ENCODE peak calls at places on chromosomes 16 and 17, in four cellular contexts. One of them, this sample, is unnamed.

GRCh38 chr17:29155235-29155965 is 24.8 kb downstream of the MYO18A start:
- DNase-seq in activated naive CD4-positive, alpha-beta T cell treated with anti-CD3 and anti-CD28 coated beads, Interleukin-2, amount 50 U/mL, for 72 hours: peak; percentile 67
- DNase-seq in germinal center: no peak
- DNase-seq in stimulated activated CD4-positive, alpha-beta T cell treated with anti-CD3 and anti-CD28 coated beads, Interleukin-4, amount 100 ng/mL, for 1 hour: peak; percentile 60
- DNase-seq in this sample: peak; percentile 85

GRCh38 chr16:50441758-50442157 is 73.0 kb upstream of the BRD7 start:
- DNase-seq in stimulated activated CD4-positive, alpha-beta T cell treated with anti-CD3 and anti-CD28 coated beads, Interleukin-4, amount 100 ng/mL, for 1 hour: no peak
- DNase-seq in germinal center: no peak
- DNase-seq in activated naive CD4-positive, alpha-beta T cell treated with anti-CD3 and anti-CD28 coated beads, Interleukin-2, amount 50 U/mL, for 72 hours: no peak
- DNase-seq in this sample: no peak

GRCh38 chr16:86576591-86577313 is 1.6 kb upstream of the FOXL1 start:
- DNase-seq in stimulated activated CD4-positive, alpha-beta T cell treated with anti-CD3 and anti-CD28 coated beads, Interleukin-4, amount 100 ng/mL, for 1 hour: no peak
- DNase-seq in germinal center: no peak
- DNase-seq in activated naive CD4-positive, alpha-beta T cell treated with anti-CD3 and anti-CD28 coated beads, Interleukin-2, amount 50 U/mL, for 72 hours: no peak
- DNase-seq in this sample: peak; percentile 46

GRCh38 chr16:56513972-56514371 is 5.9 kb downstream of the BBS2 start:
- DNase-seq in stimulated activated CD4-positive, alpha-beta T cell treated with anti-CD3 and anti-CD28 coated beads, Interleukin-4, amount 100 ng/mL, for 1 hour: peak; percentile 35
- DNase-seq in activated naive CD4-positive, alpha-beta T cell treated with anti-CD3 and anti-CD28 coated beads, Interleukin-2, amount 50 U/mL, for 72 hours: peak; percentile 9
- DNase-seq in germinal center: peak; percentile 38
- DNase-seq in this sample: peak; percentile 76

GRCh38 chr16:88372522-88372921 is 10.2 kb upstream of the ZNF469 start:
- DNase-seq in stimulated activated CD4-positive, alpha-beta T cell treated with anti-CD3 and anti-CD28 coated beads, Interleukin-4, amount 100 ng/mL, for 1 hour: no peak
- DNase-seq in activated naive CD4-positive, alpha-beta T cell treated with anti-CD3 and anti-CD28 coated beads, Interleukin-2, amount 50 U/mL, for 72 hours: no peak
- DNase-seq in germinal center: no peak
- DNase-seq in this sample: no peak

GRCh38 chr17:42248351-42249179 is 27.6 kb downstream of the STAT5B start:
- DNase-seq in stimulated activated CD4-positive, alpha-beta T cell treated with anti-CD3 and anti-CD28 coated beads, Interleukin-4, amount 100 ng/mL, for 1 hour: peak; percentile 57
- DNase-seq in activated naive CD4-positive, alpha-beta T cell treated with anti-CD3 and anti-CD28 coated beads, Interleukin-2, amount 50 U/mL, for 72 hours: peak; percentile 72
- DNase-seq in germinal center: peak; percentile 82
- DNase-seq in this sample: no peak

GRCh38 chr17:57902800-57903759 is 52.1 kb downstream of the CUEDC1 start:
- DNase-seq in stimulated activated CD4-positive, alpha-beta T cell treated with anti-CD3 and anti-CD28 coated beads, Interleukin-4, amount 100 ng/mL, for 1 hour: no peak
- DNase-seq in activated naive CD4-positive, alpha-beta T cell treated with anti-CD3 and anti-CD28 coated beads, Interleukin-2, amount 50 U/mL, for 72 hours: no peak
- DNase-seq in germinal center: no peak
- DNase-seq in this sample: peak; percentile 98

GRCh38 chr16:12258806-12259205 is 282.3 kb downstream of the SNX29 start:
- DNase-seq in activated naive CD4-positive, alpha-beta T cell treated with anti-CD3 and anti-CD28 coated beads, Interleukin-2, amount 50 U/mL, for 72 hours: no peak
- DNase-seq in germinal center: no peak
- DNase-seq in stimulated activated CD4-positive, alpha-beta T cell treated with anti-CD3 and anti-CD28 coated beads, Interleukin-4, amount 100 ng/mL, for 1 hour: no peak
- DNase-seq in this sample: no peak

GRCh38 chr16:89096768-89097527 is 3.3 kb downstream of the ACSF3 start:
- DNase-seq in activated naive CD4-positive, alpha-beta T cell treated with anti-CD3 and anti-CD28 coated beads, Interleukin-2, amount 50 U/mL, for 72 hours: peak; percentile 66
- DNase-seq in stimulated activated CD4-positive, alpha-beta T cell treated with anti-CD3 and anti-CD28 coated beads, Interleukin-4, amount 100 ng/mL, for 1 hour: peak; percentile 58
- DNase-seq in germinal center: no peak
- DNase-seq in this sample: no peak

GRCh38 chr17:57518587-57519118 is 226.4 kb downstream of the CCDC182 start:
- DNase-seq in germinal center: no peak
- DNase-seq in activated naive CD4-positive, alpha-beta T cell treated with anti-CD3 and anti-CD28 coated beads, Interleukin-2, amount 50 U/mL, for 72 hours: no peak
- DNase-seq in stimulated activated CD4-positive, alpha-beta T cell treated with anti-CD3 and anti-CD28 coated beads, Interleukin-4, amount 100 ng/mL, for 1 hour: no peak
- DNase-seq in this sample: no peak

GRCh38 chr16:17396762-17397498 is 73.8 kb downstream of the XYLT1 start:
- DNase-seq in activated naive CD4-positive, alpha-beta T cell treated with anti-CD3 and anti-CD28 coated beads, Interleukin-2, amount 50 U/mL, for 72 hours: no peak
- DNase-seq in stimulated activated CD4-positive, alpha-beta T cell treated with anti-CD3 and anti-CD28 coated beads, Interleukin-4, amount 100 ng/mL, for 1 hour: no peak
- DNase-seq in germinal center: no peak
- DNase-seq in this sample: no peak